ENCODE peak calls at places on chromosomes 7 and 10, in four cellular contexts. R, D, B and U are unnamed samples.

GRCh38 chr10:102449321-102450123 is 1.8 kb downstream of the C10orf95 start:
- DNase-seq in R (peak), D (peak), B (peak), U (peak)

GRCh38 chr10:124174071-124174566 is 80.7 kb upstream of the CHST15 start:
- DNase-seq in R (no peak), D (no peak), B (no peak), U (no peak)

GRCh38 chr7:141737118-141737835 is 881 bp upstream of the SSBP1 start:
- DNase-seq in R (no peak), D (no peak), B (no peak), U (peak)

GRCh38 chr10:63628526-63629362 is 107.5 kb downstream of the REEP3 start:
- DNase-seq in R (peak), D (peak), B (peak), U (peak)

GRCh38 chr7:98280791-98281756 is at the start of gene BRI3:
- DNase-seq in R (peak), D (peak), B (peak), U (peak)

GRCh38 chr7:16356241-16356958 is 64.9 kb downstream of the CRPPA start:
- DNase-seq in R (no peak), D (no peak), B (no peak), U (peak)

GRCh38 chr7:157113607-157114006 is 25.1 kb upstream of the UBE3C start:
- DNase-seq in R (no peak), D (no peak), B (no peak), U (peak)

GRCh38 chr10:62373995-62374861 is at the start of gene ZNF365:
- DNase-seq in R (peak), D (peak), B (peak), U (peak)

GRCh38 chr7:64655811-64656210 is 10.1 kb upstream of the ZNF107 start:
- DNase-seq in R (no peak), D (no peak), B (no peak), U (no peak)

GRCh38 chr7:102318482-102318971 is 31.9 kb downstream of the SH2B2 start:
- DNase-seq in R (no peak), D (no peak), B (no peak), U (peak)

GRCh38 chr7:91306266-91306665 is 42.0 kb downstream of the FZD1 start:
- DNase-seq in R (no peak), D (no peak), B (no peak), U (no peak)

GRCh38 chr7:98284335-98285036 is 3.0 kb downstream of the BRI3 start:
- DNase-seq in R (no peak), D (peak), B (peak), U (peak)

GRCh38 chr7:120114626-120115025 is 158.3 kb upstream of the KCND2 start:
- DNase-seq in R (no peak), D (no peak), B (no peak), U (no peak)

GRCh38 chr10:14240253-14241189 is 90.2 kb downstream of the FRMD4A start:
- DNase-seq in R (no peak), D (no peak), B (no peak), U (peak)

GRCh38 chr7:103866919-103867318 is 122.5 kb downstream of the RELN start:
- DNase-seq in R (no peak), D (no peak), B (no peak), U (no peak)

GRCh38 chr10:119680668-119681070 is 29.5 kb downstream of the BAG3 start:
- DNase-seq in R (no peak), D (peak), B (peak), U (no peak)

GRCh38 chr7:1144269-1144771 is 15.7 kb downstream of the ZFAND2A start:
- DNase-seq in R (no peak), D (peak), B (peak), U (peak)

GRCh38 chr7:17239683-17240521 is 58.5 kb upstream of the AHR start:
- DNase-seq in R (no peak), D (no peak), B (no peak), U (peak)

GRCh38 chr7:26639111-26639510 is 225.3 kb downstream of the SKAP2 start:
- DNase-seq in R (no peak), D (no peak), B (no peak), U (no peak)

GRCh38 chr10:100067466-100067865 is 14.2 kb downstream of the CPN1 start:
- DNase-seq in R (no peak), D (no peak), B (no peak), U (no peak)

GRCh38 chr7:154546946-154547587 is 455.9 kb downstream of the PAXIP1 start:
- DNase-seq in R (no peak), D (no peak), B (no peak), U (no peak)

GRCh38 chr10:51095444-51095843 is 21.2 kb downstream of the PRKG1 start:
- DNase-seq in R (no peak), D (no peak), B (no peak), U (no peak)

GRCh38 chr7:28855538-28856217 is 102.5 kb downstream of the TRIL start:
- DNase-seq in R (no peak), D (no peak), B (no peak), U (peak)

DNA sequence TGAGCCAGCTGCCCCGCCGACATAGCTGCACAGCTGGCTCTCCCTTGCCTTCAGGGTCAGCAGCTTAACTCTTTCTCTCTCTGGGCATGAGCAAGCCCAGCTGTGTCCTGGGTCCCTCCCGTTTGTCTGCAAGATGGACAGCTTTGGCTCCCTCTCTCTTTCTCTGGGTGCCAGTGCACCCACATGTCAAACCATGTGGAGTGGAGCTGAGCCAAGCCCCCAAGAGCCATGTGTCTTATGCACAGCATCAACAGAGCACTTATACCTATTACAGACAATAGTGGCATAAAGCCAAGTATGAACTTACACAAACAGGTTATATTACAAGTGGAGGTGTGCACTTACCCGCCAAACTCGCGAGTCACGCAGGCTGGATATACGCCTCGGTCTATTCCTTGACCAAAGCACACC is 35.7 kb upstream of the MTPAP start:
- DNase-seq in R (no peak), D (peak), B (no peak), U (peak)
- TF ChIP-seq CTCF in R (no peak), D (no peak), B (peak), U (peak)

GRCh38 chr7:153537271-153537670 is 514.9 kb upstream of the DPP6 start:
- DNase-seq in R (no peak), D (no peak), B (no peak), U (no peak)

GRCh38 chr7:153541903-153542302 is 510.3 kb upstream of the DPP6 start:
- DNase-seq in R (no peak), D (no peak), B (no peak), U (no peak)

DNA sequence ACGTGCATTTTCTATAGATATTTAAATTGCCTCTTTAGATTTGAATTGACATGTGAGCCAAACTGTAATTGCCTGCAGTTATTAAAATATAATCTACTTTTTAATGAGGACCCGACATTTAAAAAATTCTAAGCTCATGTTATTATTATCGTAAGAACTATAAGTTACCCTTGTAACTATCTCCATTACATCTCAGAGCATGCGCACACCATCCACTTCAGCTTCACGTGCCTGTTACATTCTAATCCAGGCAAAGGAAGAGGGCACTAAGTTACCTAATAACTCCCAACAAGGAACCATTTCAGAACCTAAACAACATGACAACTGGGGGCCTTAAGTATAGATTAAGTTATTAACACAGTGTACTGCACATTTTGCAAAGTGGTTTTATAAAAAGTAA is 509.0 kb upstream of the DPP6 start:
- DNase-seq in R (no peak), D (no peak), B (no peak), U (no peak)
- TF ChIP-seq CTCF in R (no peak), D (no peak), B (no peak), U (no peak)

DNA sequence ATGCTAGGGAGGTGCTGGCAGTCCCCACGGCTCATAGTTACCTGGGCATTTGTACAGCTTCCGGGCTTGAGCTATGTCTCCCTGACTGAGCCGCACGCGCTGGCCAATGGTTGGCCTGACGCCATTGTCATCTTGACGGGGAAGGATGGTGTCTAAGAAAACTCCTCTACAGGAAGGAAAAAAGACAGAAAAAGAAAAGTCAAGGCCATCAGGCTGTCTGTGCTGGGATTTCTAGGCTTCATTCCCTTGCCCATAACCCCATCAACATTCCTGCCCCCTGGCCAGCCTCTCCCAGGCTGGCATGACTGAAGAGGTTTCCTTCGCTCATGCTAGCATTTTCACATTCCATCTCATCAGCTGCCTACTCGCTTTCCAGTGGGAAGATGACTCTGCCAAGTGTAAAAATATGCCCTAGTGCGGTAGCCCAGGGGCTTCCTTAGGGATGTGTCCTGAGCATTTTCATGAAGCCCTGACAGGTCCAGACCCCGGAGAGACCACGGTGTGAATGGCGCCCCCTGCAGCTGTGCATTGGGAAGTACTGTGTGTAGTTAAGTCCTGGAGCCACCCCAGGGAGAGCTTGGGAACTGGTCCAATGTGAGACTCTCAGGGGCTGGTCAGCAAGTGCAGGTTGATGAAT is 54.5 kb upstream of the OPALIN start:
- DNase-seq in R (no peak), D (peak), B (peak), U (no peak)
- TF ChIP-seq CTCF in R (no peak), D (no peak), B (peak), U (no peak)

DNA sequence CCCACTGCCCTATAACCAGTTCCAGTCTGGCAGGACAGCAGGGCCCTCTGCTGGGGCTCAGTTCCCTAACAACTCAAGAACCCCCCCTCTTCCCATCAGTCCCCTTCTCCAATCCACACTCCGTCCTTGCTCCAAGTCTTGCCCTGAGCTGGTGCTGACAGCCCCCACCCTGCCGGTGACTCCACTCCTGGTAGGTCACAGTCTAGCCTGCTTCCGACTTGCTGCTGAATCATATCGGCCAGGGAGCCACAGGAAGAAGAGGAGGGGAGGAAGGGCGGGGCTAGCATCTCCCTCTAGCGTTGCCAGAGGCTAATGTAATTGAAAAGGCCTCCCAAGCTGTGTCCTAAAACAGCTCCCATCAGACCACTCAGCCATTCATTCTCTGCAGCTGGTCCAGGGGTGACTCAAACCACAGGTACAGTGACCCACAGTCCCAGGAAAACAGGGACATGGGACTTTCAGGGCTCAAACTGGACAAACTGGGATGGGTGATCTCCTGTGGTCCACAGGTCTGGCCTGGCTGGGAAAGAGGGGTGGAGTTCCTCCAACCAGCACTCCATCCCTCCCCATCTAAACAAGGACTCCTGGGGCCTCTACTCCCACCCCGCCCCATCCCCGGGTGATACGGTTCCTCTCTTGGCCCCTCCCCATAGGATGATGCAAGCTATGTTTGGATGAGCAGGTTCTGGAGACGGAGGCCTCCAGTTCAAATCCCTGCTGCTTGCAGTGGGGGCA is 158.8 kb downstream of the SH3PXD2A start:
- DNase-seq in R (peak), D (peak), B (peak), U (peak)
- TF ChIP-seq CTCF in R (peak), D (no peak), B (no peak), U (peak)

DNA sequence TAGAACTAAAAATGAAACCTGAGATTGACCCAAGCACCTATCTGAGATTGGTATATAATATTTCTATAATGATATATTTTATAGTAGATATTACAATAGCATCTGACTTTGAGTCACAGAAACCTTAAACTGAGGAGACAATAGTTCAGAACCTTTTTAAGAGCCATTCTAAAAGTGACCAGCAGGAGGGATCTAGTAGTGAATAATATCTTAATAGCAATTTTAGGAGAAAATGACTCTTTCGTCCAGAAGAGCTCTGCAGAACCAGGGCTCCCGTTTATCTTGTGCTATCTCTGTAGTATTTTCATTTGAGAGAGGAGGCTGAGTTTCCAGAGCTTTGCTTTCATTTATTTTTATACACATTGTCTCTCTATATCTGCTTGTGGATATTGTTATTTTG is 68.1 kb downstream of the PODXL start:
- DNase-seq in R (no peak), D (no peak), B (no peak), U (peak)
- TF ChIP-seq CTCF in R (no peak), D (no peak), B (peak), U (peak)

DNA sequence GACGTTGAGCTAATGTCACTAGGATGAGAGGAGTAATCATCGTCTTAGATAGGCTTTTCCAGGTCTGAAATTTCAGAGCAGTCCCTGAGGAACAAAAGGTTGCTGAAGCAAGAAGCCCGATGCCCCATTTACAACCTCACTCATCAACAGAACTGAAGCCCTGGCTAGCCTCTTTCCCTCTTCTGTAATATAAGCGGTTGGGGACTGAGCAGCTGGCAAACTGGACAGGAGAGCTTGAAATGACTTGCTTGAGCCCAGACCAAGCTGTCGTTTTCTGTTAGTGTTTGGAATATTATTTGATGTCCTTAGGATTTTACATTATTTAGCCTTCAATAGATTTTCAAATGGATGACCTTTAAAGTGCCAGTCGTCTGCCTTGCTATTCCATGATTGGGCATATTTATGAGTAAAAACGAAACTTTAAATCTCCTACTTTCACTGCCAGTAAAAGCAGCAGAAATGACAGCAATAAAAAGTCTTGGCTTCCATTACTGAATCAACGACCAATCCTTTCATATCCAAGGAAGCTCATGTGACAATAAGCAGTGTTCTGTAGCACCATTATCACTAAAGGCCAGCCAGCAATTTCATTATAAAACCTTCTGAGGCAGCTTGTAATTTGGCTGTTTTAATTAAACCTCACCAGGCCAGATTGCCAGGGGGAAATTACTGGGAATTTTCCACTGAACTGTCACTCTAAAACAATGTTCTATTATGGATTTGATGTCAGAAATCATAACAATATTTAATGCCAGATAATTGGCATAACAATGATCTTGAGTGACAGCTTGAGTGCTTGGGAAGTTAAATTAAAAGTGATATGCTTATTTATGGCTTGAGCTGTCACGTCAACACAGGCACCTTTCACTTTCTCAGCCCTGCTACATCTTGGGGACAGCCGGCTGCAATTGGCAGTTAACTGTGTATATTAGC is 85.9 kb downstream of the LSMEM1 start:
- DNase-seq in R (no peak), D (no peak), B (no peak), U (no peak)
- TF ChIP-seq CTCF in R (no peak), D (no peak), B (no peak), U (no peak)

GRCh38 chr7:81767883-81768282 is 2.0 kb downstream of the HGF start:
- DNase-seq in R (no peak), D (no peak), B (no peak), U (peak)

GRCh38 chr7:81770823-81771222 is 976 bp upstream of the HGF start:
- DNase-seq in R (no peak), D (no peak), B (no peak), U (no peak)

GRCh38 chr7:81774496-81774895 is 4.6 kb upstream of the HGF start:
- DNase-seq in R (no peak), D (no peak), B (no peak), U (no peak)

GRCh38 chr7:81768951-81769778 is 682 bp downstream of the HGF start:
- DNase-seq in R (no peak), D (no peak), B (no peak), U (no peak)

GRCh38 chr7:81769891-81770818 is at the start of gene HGF:
- DNase-seq in R (peak), D (peak), B (peak), U (peak)
- TF ChIP-seq CTCF in R (no peak), D (no peak), B (no peak), U (peak)

GRCh38 chr10:132982301-132982989 is 40.1 kb upstream of the CFAP46 start:
- DNase-seq in R (no peak), D (no peak), B (peak), U (peak)

GRCh38 chr10:132981746-132982145 is 39.4 kb upstream of the CFAP46 start:
- DNase-seq in R (no peak), D (no peak), B (peak), U (no peak)

GRCh38 chr10:132981173-132981555 is 38.8 kb upstream of the CFAP46 start:
- DNase-seq in R (no peak), D (no peak), B (peak), U (peak)

GRCh38 chr10:132979491-132980425 is 37.4 kb upstream of the CFAP46 start:
- DNase-seq in R (no peak), D (no peak), B (peak), U (no peak)

GRCh38 chr10:132980426-132981172 is 38.2 kb upstream of the CFAP46 start:
- DNase-seq in R (no peak), D (no peak), B (peak), U (no peak)
- TF ChIP-seq CTCF in R (no peak), D (no peak), B (no peak), U (no peak)

GRCh38 chr10:130492266-130492934 is 356.2 kb downstream of the GLRX3 start:
- DNase-seq in R (no peak), D (no peak), B (no peak), U (no peak)
- TF ChIP-seq CTCF in R (no peak), D (no peak), B (no peak), U (no peak)

GRCh38 chr7:99459087-99459486 is 6.9 kb downstream of the ATP5MF start:
- DNase-seq in R (no peak), D (no peak), B (peak), U (peak)
- TF ChIP-seq CTCF in R (peak), D (no peak), B (peak), U (peak)